ENCODE peak calls at places on chromosomes 6 and 20, in five cellular contexts. P is heart left ventricle, H is astrocyte of the spinal cord, R is pulmonary artery endothelial cell, T is GM12891. Q is an unnamed sample.

GRCh38 chr6:31657406-31658157 is 1.9 kb downstream of the APOM start:
- DNase-seq in T (no peak), H (no peak), P (no peak), R (no peak), Q (no peak)

GRCh38 chr6:36336779-36337194 is at the start of gene BNIP5:
- DNase-seq in P (no peak), R (no peak), T (no peak), H (no peak), Q (no peak)

GRCh38 chr6:39211183-39211582 is 18.1 kb downstream of the KCNK5 start:
- DNase-seq in P (peak; percentile 44), H (no peak), T (no peak), R (no peak), Q (no peak)

GRCh38 chr20:32578840-32579239 is 6.3 kb downstream of the NOL4L start:
- DNase-seq in R (no peak), H (no peak), T (no peak), P (no peak), Q (no peak)

GRCh38 chr6:117906454-117906904 is 585 bp upstream of the SLC35F1 start:
- DNase-seq in P (no peak), R (no peak), H (no peak), T (no peak), Q (no peak)

GRCh38 chr6:30894381-30894780 is 10.1 kb downstream of the DDR1 start:
- DNase-seq in P (no peak), T (no peak), R (no peak), H (no peak), Q (no peak)

GRCh38 chr6:138226701-138227315 is 8.5 kb upstream of the PBOV1 start:
- DNase-seq in R (no peak), T (no peak), P (no peak), H (no peak), Q (no peak)

GRCh38 chr20:24614341-24614740 is 144.9 kb downstream of the SYNDIG1 start:
- DNase-seq in P (no peak), T (no peak), R (no peak), H (no peak), Q (no peak)

GRCh38 chr6:53792973-53793317 is 1.9 kb upstream of the LRRC1 start:
- DNase-seq in P (no peak), T (no peak), R (no peak), H (no peak), Q (no peak)

GRCh38 chr6:27630727-27631613 is 158.1 kb upstream of the ZNF184 start:
- DNase-seq in P (no peak), H (peak; percentile 58), T (no peak), R (no peak), Q (no peak)

GRCh38 chr6:122008105-122009100 is 391.0 kb upstream of the HSF2 start:
- DNase-seq in P (no peak), R (no peak), H (peak; percentile 80), T (no peak), Q (no peak)

GRCh38 chr6:15344831-15345230 is 99.0 kb downstream of the JARID2 start:
- DNase-seq in T (no peak), R (no peak), P (no peak), H (no peak), Q (no peak)

GRCh38 chr20:57693002-57693582 is 16.7 kb downstream of the PMEPA1 start:
- DNase-seq in R (no peak), H (peak; percentile 61), P (no peak), T (no peak), Q (no peak)

GRCh38 chr6:107657755-107658461 is 166.2 kb downstream of the SCML4 start:
- DNase-seq in P (no peak), H (peak; percentile 85), T (no peak), R (peak; percentile 17), Q (no peak)

GRCh38 chr6:111439169-111439568 is 43.8 kb downstream of the REV3L start:
- DNase-seq in P (no peak), H (no peak), R (no peak), T (no peak), Q (no peak)

GRCh38 chr6:147040041-147040440 is 164.2 kb upstream of the STXBP5 start:
- DNase-seq in T (no peak), H (peak; percentile 9), R (no peak), P (no peak), Q (no peak)

GRCh38 chr20:1505361-1505760 is 14.1 kb upstream of the SIRPB2 start:
- DNase-seq in R (no peak), H (no peak), T (no peak), P (no peak), Q (no peak)

GRCh38 chr6:106475280-106475679 is 114.8 kb downstream of the CRYBG1 start:
- DNase-seq in H (no peak), P (no peak), T (no peak), R (no peak), Q (no peak)

GRCh38 chr6:136586295-136586694 is 36.1 kb upstream of the MAP7 start:
- DNase-seq in T (no peak), H (peak; percentile 92), R (no peak), P (no peak), Q (no peak)

GRCh38 chr6:36659271-36659670 is 19.2 kb upstream of the CDKN1A start:
- DNase-seq in T (no peak), H (peak; percentile 67), R (no peak), P (no peak), Q (no peak)

GRCh38 chr6:154476494-154476893 is 34.0 kb downstream of the CNKSR3 start:
- DNase-seq in R (no peak), T (no peak), H (no peak), P (no peak), Q (no peak)

GRCh38 chr6:2221724-2222274 is 23.6 kb downstream of the GMDS start:
- DNase-seq in R (no peak), T (peak; percentile 36), P (no peak), H (no peak), Q (no peak)

GRCh38 chr20:37505263-37506165 is 15.5 kb upstream of the NNAT start:
- DNase-seq in P (no peak), T (no peak), R (no peak), H (no peak), Q (no peak)

GRCh38 chr20:52874241-52874640 is 97.9 kb upstream of the TSHZ2 start:
- DNase-seq in P (no peak), R (no peak), H (no peak), T (no peak), Q (no peak)

GRCh38 chr6:106684011-106684410 is 54.6 kb downstream of the QRSL1 start:
- DNase-seq in R (no peak), H (no peak), T (no peak), P (no peak), Q (no peak)

GRCh38 chr6:26561533-26562466 is 23.6 kb downstream of the HMGN4 start:
- DNase-seq in T (no peak), P (no peak), H (no peak), R (no peak), Q (no peak)

GRCh38 chr6:80633412-80633811 is 526.9 kb downstream of the BCKDHB start:
- DNase-seq in P (no peak), R (no peak), T (no peak), H (no peak), Q (no peak)

GRCh38 chr6:153043719-153044118 is 41.2 kb upstream of the MTRF1L start:
- DNase-seq in H (no peak), R (no peak), T (no peak), P (no peak), Q (no peak)

GRCh38 chr6:51120016-51120415 is 301.3 kb downstream of the TFAP2B start:
- DNase-seq in H (no peak), R (no peak), T (no peak), P (no peak), Q (no peak)

GRCh38 chr20:25508083-25508770 is 77.1 kb downstream of the NINL start:
- DNase-seq in H (peak; percentile 93), P (no peak), R (peak; percentile 41), T (no peak), Q (peak; percentile 27)

GRCh38 chr6:168884646-168885086 is 369.0 kb downstream of the THBS2 start:
- DNase-seq in H (peak; percentile 29), P (peak; percentile 87), R (no peak), T (peak; percentile 84), Q (peak; percentile 5)

GRCh38 chr6:152232494-152233151 is 404.5 kb downstream of the SYNE1 start:
- DNase-seq in P (no peak), R (peak; percentile 5), T (no peak), H (peak; percentile 49), Q (peak; percentile 10)

GRCh38 chr6:119314894-119315272 is 34.7 kb downstream of the MAN1A1 start:
- DNase-seq in H (no peak), R (no peak), P (no peak), T (no peak), Q (no peak)

GRCh38 chr6:137661601-137662000 is 167.4 kb upstream of the OLIG3 start:
- DNase-seq in P (no peak), R (no peak), H (no peak), T (no peak), Q (no peak)

GRCh38 chr6:7811441-7811840 is 85.5 kb downstream of the BMP6 start:
- DNase-seq in H (no peak), P (no peak), R (no peak), T (no peak), Q (no peak)

GRCh38 chr20:59165794-59166709 is 2.4 kb downstream of the ZNF831 start:
- DNase-seq in T (no peak), R (no peak), H (no peak), P (no peak), Q (no peak)

GRCh38 chr20:31817461-31817860 is 1.7 kb upstream of the MYLK2 start:
- DNase-seq in H (no peak), T (no peak), P (no peak), R (no peak), Q (no peak)

Q was measured in glomerular endothelial cell.